ENCODE peak calls at places on chromosomes 12 and 14, in five cellular contexts. O is tibial nerve; J is CD8-positive, alpha-beta memory T cell; R is mesenchymal stem cell; L is stomach. F is an unnamed sample. For H3K9me3, the result is how much of the 10 kb centered on the place peaks cover.

GRCh38 chr12:67710582-67710981 is 62.0 kb downstream of the DYRK2 start:
- DNase-seq in R (peak), L (peak), O (no peak), J (no peak), F (peak)

GRCh38 chr14:104108570-104109060 is 23.1 kb downstream of the ASPG start:
- DNase-seq in O (no peak), L (peak), J (no peak), R (no peak), F (peak)

GRCh38 chr12:113262710-113263109 is 41.4 kb downstream of the TPCN1 start:
- DNase-seq in O (no peak), R (peak), L (no peak), J (no peak), F (no peak)

GRCh38 chr14:103546651-103547454 is 15.6 kb downstream of the BAG5 start:
- DNase-seq in J (peak), O (peak), R (peak), L (peak), F (peak)

GRCh38 chr12:124399622-124400021 is 104.7 kb downstream of the RFLNA start:
- DNase-seq in L (no peak), J (no peak), O (no peak), R (peak), F (peak)

GRCh38 chr14:55780156-55780946 is 200.3 kb downstream of the KTN1 start:
- DNase-seq in R (peak), J (no peak), O (peak), L (peak), F (no peak)

GRCh38 chr12:27671865-27672264 is 24.4 kb upstream of the REP15 start:
- DNase-seq in J (no peak), O (no peak), R (no peak), L (no peak), F (no peak)

GRCh38 chr12:47636908-47637780 is 68.7 kb downstream of the RPAP3 start:
- DNase-seq in R (peak), L (peak), O (no peak), J (peak), F (peak)

GRCh38 chr12:93759512-93760081 is 82.4 kb downstream of the CRADD start:
- DNase-seq in R (no peak), J (no peak), O (no peak), L (no peak), F (no peak)

GRCh38 chr12:107616941-107617340 is 68.7 kb upstream of the PWP1 start:
- DNase-seq in L (no peak), J (no peak), O (no peak), R (no peak), F (no peak)

GRCh38 chr12:17266856-17267255 is 660.9 kb upstream of the LMO3 start:
- DNase-seq in J (no peak), L (no peak), O (no peak), R (no peak), F (no peak)

GRCh38 chr14:23567186-23568020 is at the start of gene AP1G2:
- DNase-seq in O (peak), L (peak), J (peak), R (peak), F (peak)

GRCh38 chr12:55932546-55932919 is 1.6 kb downstream of the DGKA start:
- DNase-seq in R (peak), L (no peak), O (peak), J (no peak), F (peak)

GRCh38 chr12:46872135-46872534 is 46.3 kb upstream of the SLC38A4 start:
- DNase-seq in L (no peak), O (no peak), J (no peak), R (no peak), F (no peak)

GRCh38 chr12:39145175-39145999 is 240.0 kb upstream of the CPNE8 start:
- DNase-seq in R (peak), J (no peak), O (peak), L (peak), F (peak)

GRCh38 chr12:78120866-78121590 is 290.3 kb downstream of the NAV3 start:
- DNase-seq in R (peak), O (peak), L (no peak), J (no peak), F (no peak)

GRCh38 chr14:51004801-51005526 is 60.7 kb upstream of the PYGL start:
- DNase-seq in R (peak), L (no peak), J (no peak), O (no peak), F (no peak)

GRCh38 chr12:29578731-29579130 is 81.2 kb upstream of the OVCH1 start:
- DNase-seq in R (no peak), O (no peak), L (no peak), J (no peak), F (no peak)

GRCh38 chr12:101720118-101720517 is 19.1 kb downstream of the SYCP3 start:
- DNase-seq in J (no peak), R (no peak), L (no peak), O (no peak), F (no peak)

GRCh38 chr12:12684375-12685106 is 11.4 kb downstream of the GPR19 start:
- DNase-seq in J (no peak), L (no peak), O (peak), R (peak), F (peak)

GRCh38 chr12:129193263-129193871 is 340.1 kb downstream of the GLT1D1 start:
- DNase-seq in J (no peak), O (no peak), L (peak), R (no peak), F (no peak)

GRCh38 chr14:90301580-90302181 is 30.1 kb downstream of the NRDE2 start:
- DNase-seq in O (no peak), J (no peak), R (peak), L (no peak), F (no peak)

GRCh38 chr12:124217508-124217981 is 77.3 kb upstream of the RFLNA start:
- DNase-seq in J (no peak), R (no peak), O (no peak), L (no peak), F (no peak)

GRCh38 chr12:65630555-65630954 is 193.7 kb upstream of the HMGA2 start:
- DNase-seq in R (no peak), J (no peak), O (no peak), L (no peak), F (no peak)

GRCh38 chr12:50314629-50315312 is 31.5 kb upstream of the LIMA1 start:
- DNase-seq in L (no peak), R (peak), O (no peak), J (no peak), F (no peak)

DNA sequence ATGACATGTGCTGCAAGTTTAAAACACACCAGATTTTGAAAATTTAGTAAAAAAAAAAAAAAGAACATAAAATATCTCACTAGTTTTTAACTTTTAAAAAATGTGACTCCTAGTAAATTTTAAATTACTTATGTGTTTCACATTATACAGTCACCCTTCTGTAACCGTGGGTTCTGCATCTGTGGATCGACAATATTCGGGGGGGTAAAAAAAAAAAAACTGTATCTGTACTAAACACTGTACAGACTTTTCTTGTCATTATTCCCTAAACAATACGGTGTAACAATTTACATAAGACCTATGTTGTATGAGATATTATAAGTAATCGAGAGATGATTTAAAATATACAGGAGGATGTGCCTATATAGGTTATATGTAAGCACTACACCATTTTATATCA is 3.2 kb downstream of the DDX24 start:
- DNase-seq in O (no peak), J (no peak), L (no peak), R (no peak), F (no peak)
- H3K4me3 ChIP-seq in O (peak), J (peak), L (peak), R (no peak), F (no peak)

GRCh38 chr12:21328578-21328977 is 6.1 kb downstream of the SLCO1A2 start:
- DNase-seq in R (no peak), J (no peak), L (no peak), O (no peak), F (no peak)
- H3K9me3 ChIP-seq in R (under half), J (under half), L (under half), O (under half), F (under half)

GRCh38 chr12:14954269-14954668 is 7.1 kb downstream of the ARHGDIB start:
- DNase-seq in L (no peak), R (no peak), O (no peak), J (peak), F (no peak)
- H3K4me3 ChIP-seq in L (no peak), R (no peak), O (no peak), J (peak), F (no peak)

GRCh38 chr12:92601680-92602079 is 101.1 kb upstream of the PLEKHG7 start:
- DNase-seq in R (no peak), L (no peak), J (no peak), O (no peak), F (no peak)

GRCh38 chr12:92604786-92605185 is 98.0 kb upstream of the PLEKHG7 start:
- DNase-seq in O (no peak), R (no peak), J (no peak), L (no peak), F (no peak)

GRCh38 chr12:92603741-92604432 is 98.9 kb upstream of the PLEKHG7 start:
- DNase-seq in J (no peak), O (no peak), R (no peak), L (no peak), F (no peak)

GRCh38 chr12:92602930-92603623 is 99.7 kb upstream of the PLEKHG7 start:
- DNase-seq in R (no peak), L (no peak), O (no peak), J (no peak), F (no peak)

GRCh38 chr12:92602476-92602875 is 100.3 kb upstream of the PLEKHG7 start:
- DNase-seq in R (peak), O (no peak), L (no peak), J (no peak), F (no peak)
- H3K9me3 ChIP-seq in R (under half), O (under half), L (under half), J (under half), F (under half)

GRCh38 chr14:98889836-98890185 is 382.2 kb downstream of the BCL11B start:
- DNase-seq in O (no peak), J (no peak), R (no peak), L (no peak), F (no peak)
- H3K4me3 ChIP-seq in O (no peak), J (no peak), R (no peak), L (no peak), F (no peak)

GRCh38 chr12:31984806-31985591 is 25.8 kb downstream of the RESF1 start:
- DNase-seq in L (no peak), R (no peak), J (no peak), O (no peak), F (no peak)
- H3K9me3 ChIP-seq in L (under half), R (under half), J (half or more), O (under half), F (under half)

GRCh38 chr12:126982707-126983106 is 1284.3 kb upstream of the TMEM132C start:
- DNase-seq in J (no peak), R (no peak), L (no peak), O (no peak), F (no peak)
- H3K4me3 ChIP-seq in J (no peak), R (no peak), L (no peak), O (no peak), F (no peak)

GRCh38 chr12:34386621-34387255 is 364.4 kb downstream of the ALG10 start:
- DNase-seq in R (no peak), J (no peak), L (no peak), O (no peak), F (no peak)
- H3K9me3 ChIP-seq in R (under half), J (under half), L (half or more), O (under half), F (half or more)

GRCh38 chr12:122983789-122984515 is 3.5 kb downstream of the ARL6IP4 start:
- DNase-seq in L (no peak), R (no peak), J (no peak), O (no peak), F (no peak)

GRCh38 chr12:122982963-122983788 is 2.7 kb downstream of the ARL6IP4 start:
- DNase-seq in J (no peak), R (no peak), O (no peak), L (no peak), F (no peak)

GRCh38 chr12:122981587-122982493 is 1.4 kb downstream of the ARL6IP4 start:
- DNase-seq in R (no peak), L (no peak), J (no peak), O (no peak), F (peak)

GRCh38 chr12:122981036-122981471 is 573 bp downstream of the ARL6IP4 start:
- DNase-seq in O (no peak), J (no peak), R (peak), L (no peak), F (no peak)

GRCh38 chr12:122982494-122982850 is 2.0 kb downstream of the ARL6IP4 start:
- DNase-seq in L (no peak), R (no peak), J (no peak), O (no peak), F (no peak)
- H3K4me3 ChIP-seq in L (peak), R (no peak), J (no peak), O (no peak), F (no peak)

F was measured in mucosa of descending colon.